ENCODE peak calls at places on chromosomes 6 and 20, in six cellular contexts. P is NB4, S is transverse colon, B is esophagus squamous epithelium, O is heart left ventricle, K is upper lobe of left lung. H is an unnamed sample.

GRCh38 chr6:54860739-54861138 is 14.2 kb downstream of the FAM83B start:
- DNase-seq in P (peak; percentile 15), S (no peak), B (no peak), O (no peak), K (no peak), H (no peak)

GRCh38 chr6:72865467-72865866 is 243.6 kb downstream of the KCNQ5 start:
- DNase-seq in P (no peak), S (no peak), B (no peak), O (no peak), K (no peak), H (no peak)

GRCh38 chr6:157865249-157865648 is 42.2 kb downstream of the SNX9 start:
- DNase-seq in P (no peak), S (no peak), B (no peak), O (no peak), K (peak; percentile 43), H (no peak)

GRCh38 chr6:48919555-48919954 is 543.5 kb downstream of the MMUT start:
- DNase-seq in P (no peak), S (no peak), B (no peak), O (no peak), K (no peak), H (no peak)

GRCh38 chr20:36745234-36745926 is 510 bp downstream of the NDRG3 start:
- DNase-seq in P (peak; percentile 60), S (peak; percentile 40), B (no peak), O (peak; percentile 37), K (no peak), H (no peak)

GRCh38 chr20:36439040-36439730 is 102.1 kb upstream of the MYL9 start:
- DNase-seq in P (peak; percentile 70), S (peak; percentile 69), B (no peak), O (peak; percentile 53), K (peak; percentile 94), H (peak; percentile 66)

GRCh38 chr6:27478141-27478705 is 5.3 kb upstream of the ZNF184 start:
- DNase-seq in P (peak; percentile 71), S (no peak), B (no peak), O (no peak), K (no peak), H (no peak)

GRCh38 chr6:152685819-152686218 is 11.9 kb upstream of the MYCT1 start:
- DNase-seq in P (no peak), S (no peak), B (no peak), O (no peak), K (peak; percentile 5), H (no peak)

GRCh38 chr20:52190437-52191131 is 995 bp downstream of the ZFP64 start:
- DNase-seq in P (peak; percentile 60), S (peak; percentile 68), B (no peak), O (peak; percentile 29), K (no peak), H (peak; percentile 29)

GRCh38 chr6:108707328-108707976 is 140.8 kb upstream of the ARMC2 start:
- DNase-seq in P (no peak), S (peak; percentile 24), B (no peak), O (no peak), K (no peak), H (no peak)

GRCh38 chr20:46559685-46560440 is 9.4 kb upstream of the OCSTAMP start:
- DNase-seq in P (no peak), S (no peak), B (no peak), O (no peak), K (no peak), H (no peak)

GRCh38 chr20:57061058-57061900 is 205.2 kb downstream of the BMP7 start:
- DNase-seq in P (peak; percentile 50), S (no peak), B (no peak), O (no peak), K (no peak), H (no peak)

GRCh38 chr6:35436071-35436865 is 15.9 kb upstream of the FANCE start:
- DNase-seq in P (no peak), S (no peak), B (no peak), O (no peak), K (peak; percentile 58), H (no peak)

DNA sequence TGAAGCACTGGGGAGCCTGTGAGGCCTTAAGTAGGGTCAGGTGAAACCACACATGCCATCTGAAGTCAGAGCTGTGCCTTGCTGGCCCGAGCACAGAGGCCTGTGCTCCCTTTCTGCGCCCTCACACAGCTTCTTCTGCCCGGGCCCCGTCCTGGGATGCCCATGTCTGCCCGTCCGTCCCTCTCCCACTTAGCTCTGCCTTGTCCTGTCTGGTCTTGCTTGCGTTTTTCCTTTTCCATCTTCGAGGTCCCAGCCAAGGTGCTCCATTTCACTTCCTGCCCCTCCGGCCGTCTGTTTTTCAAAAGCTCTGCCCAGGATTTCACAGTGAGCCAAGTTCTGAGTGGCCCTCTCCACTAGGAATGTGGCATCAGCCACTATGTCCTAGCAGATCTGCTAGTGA is 45.6 kb downstream of the PYGB start:
- DNase-seq in P (no peak), S (no peak), B (no peak), O (no peak), K (no peak), H (no peak)
- TF ChIP-seq POLR2A in P (no peak), S (no peak), B (no peak), O (no peak), K (no peak), H (no peak)

DNA sequence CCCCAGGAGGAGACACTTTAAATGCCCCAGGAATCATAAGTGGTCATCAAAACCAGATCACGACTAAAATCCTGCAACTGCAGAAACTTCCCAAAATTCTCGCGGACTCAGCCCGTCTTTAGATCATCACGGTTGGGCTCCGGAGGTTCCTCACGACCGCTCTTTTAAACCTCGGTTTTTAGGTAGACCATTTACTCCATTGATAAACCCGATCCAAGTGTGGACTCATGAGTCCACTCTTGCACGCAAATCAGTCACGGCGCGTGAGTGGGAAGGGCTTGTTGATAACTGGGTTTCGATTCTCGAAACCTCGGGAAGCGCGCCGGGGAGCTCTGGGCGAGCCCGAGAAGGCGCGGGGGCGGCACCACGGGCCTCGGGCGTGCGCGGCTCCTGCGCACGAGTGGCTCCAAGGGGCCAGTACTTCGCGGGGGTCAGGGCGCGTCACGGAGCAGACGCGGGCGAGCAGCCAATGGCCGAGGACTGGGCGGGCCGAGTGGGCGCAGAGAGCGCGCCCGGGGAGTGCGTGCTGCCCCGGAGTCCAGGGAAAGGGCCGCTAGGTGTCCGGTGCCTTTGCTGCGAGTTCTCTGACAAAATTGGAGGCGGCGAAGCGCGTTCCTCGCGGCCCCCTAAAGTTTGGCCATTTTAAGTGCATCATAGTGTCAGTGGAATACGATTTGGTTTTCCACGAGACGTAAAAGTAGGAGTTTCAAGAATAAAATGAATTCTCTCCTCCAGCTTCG is 658 bp upstream of the TENT5A start:
- DNase-seq in P (peak; percentile 95), S (peak; percentile 93), B (peak; percentile 30), O (peak; percentile 96), K (peak; percentile 99), H (peak; percentile 95)
- TF ChIP-seq POLR2A in P (peak; percentile 88), S (peak; percentile 79), B (peak; percentile 36), O (peak; percentile 92), K (peak; percentile 29), H (peak; percentile 96)

GRCh38 chr20:25623736-25624499 is at the start of gene NANP:
- DNase-seq in P (peak; percentile 97), S (peak; percentile 95), B (peak; percentile 80), O (peak; percentile 95), K (peak; percentile 97), H (peak; percentile 96)
- TF ChIP-seq POLR2A in P (peak; percentile 90), S (peak; percentile 73), B (peak; percentile 27), O (peak; percentile 71), K (no peak), H (peak; percentile 80)

GRCh38 chr20:63049561-63050221 is 42.9 kb upstream of the BHLHE23 start:
- DNase-seq in P (no peak), S (no peak), B (no peak), O (no peak), K (no peak), H (peak; percentile 40)
- TF ChIP-seq POLR2A in P (no peak), S (no peak), B (no peak), O (no peak), K (no peak), H (no peak)

DNA sequence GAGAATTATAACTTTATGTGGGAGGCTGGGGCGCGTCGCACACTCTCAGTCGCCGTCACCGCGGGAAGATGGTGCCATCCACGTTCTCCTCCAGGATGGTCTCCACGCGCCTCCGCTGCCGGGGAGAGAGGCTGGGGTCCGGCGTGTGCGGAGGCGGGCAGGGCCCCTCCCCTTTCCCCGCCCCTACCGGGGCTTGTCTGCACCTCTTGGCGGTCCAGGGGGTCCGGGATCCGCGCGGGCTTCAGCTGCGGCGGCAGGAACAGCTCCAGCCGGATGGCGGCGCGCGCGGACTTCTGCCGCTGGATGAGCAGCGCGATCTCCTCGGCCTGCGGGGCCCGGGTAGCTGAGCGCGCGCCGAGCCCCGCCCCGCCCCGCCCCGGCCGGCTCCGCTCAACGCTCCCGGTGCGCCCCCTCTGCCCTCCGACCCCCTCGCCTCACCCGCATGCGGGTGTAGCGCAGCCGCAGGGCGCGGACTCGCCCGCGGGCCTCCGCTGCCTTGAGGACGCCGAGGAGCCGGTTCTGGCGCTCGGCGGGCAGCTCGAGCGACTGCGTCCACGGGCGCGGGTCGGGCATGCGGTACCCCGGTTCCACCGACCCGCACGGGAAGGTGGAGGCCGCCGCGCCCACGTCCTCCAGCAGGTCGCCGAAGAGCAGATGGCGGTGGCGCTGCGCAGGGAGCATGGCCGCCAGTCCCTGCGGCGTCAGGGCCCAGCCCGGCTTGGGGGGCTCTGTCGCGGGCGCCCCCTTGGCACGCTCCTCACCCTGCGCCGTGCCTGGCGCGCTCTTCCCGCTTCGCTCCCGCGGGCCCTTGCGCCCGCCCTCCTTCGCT is 604 bp downstream of the LKAAEAR1 start:
- DNase-seq in P (peak; percentile 89), S (peak; percentile 71), B (no peak), O (peak; percentile 79), K (peak; percentile 95), H (peak; percentile 84)
- TF ChIP-seq POLR2A in P (no peak), S (no peak), B (no peak), O (no peak), K (no peak), H (no peak)

DNA sequence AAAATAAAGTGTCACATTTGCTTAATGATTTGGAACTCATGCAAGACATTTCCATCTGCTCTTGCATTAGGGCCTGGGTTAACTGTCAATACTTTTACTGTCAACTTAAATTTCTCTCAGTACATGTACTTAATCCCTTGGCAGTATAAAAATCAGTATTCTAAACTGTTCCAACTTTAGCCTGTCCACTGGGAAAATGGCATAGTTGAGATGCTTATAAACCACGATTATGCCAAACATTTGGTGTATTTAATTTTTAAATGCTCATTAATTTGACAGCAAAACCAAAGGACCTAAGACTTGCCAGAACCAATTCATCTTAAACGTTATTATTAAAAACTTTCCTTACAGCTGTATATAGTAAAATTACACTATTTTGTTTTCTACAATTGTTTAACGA is 154.4 kb downstream of the ASCC3 start:
- DNase-seq in P (no peak), S (no peak), B (no peak), O (no peak), K (no peak), H (no peak)
- TF ChIP-seq POLR2A in P (no peak), S (no peak), B (no peak), O (no peak), K (no peak), H (no peak)

GRCh38 chr6:156793224-156793623 is 16.0 kb downstream of the ARID1B start:
- DNase-seq in P (no peak), S (no peak), B (no peak), O (no peak), K (no peak), H (no peak)

GRCh38 chr6:156789081-156789943 is 12.1 kb downstream of the ARID1B start:
- DNase-seq in P (no peak), S (no peak), B (no peak), O (no peak), K (no peak), H (no peak)

GRCh38 chr6:156794546-156794945 is 17.4 kb downstream of the ARID1B start:
- DNase-seq in P (no peak), S (no peak), B (no peak), O (no peak), K (no peak), H (no peak)

GRCh38 chr6:156790711-156791110 is 13.5 kb downstream of the ARID1B start:
- DNase-seq in P (no peak), S (no peak), B (no peak), O (no peak), K (no peak), H (no peak)

GRCh38 chr6:156791261-156791850 is 14.2 kb downstream of the ARID1B start:
- DNase-seq in P (peak; percentile 20), S (no peak), B (no peak), O (no peak), K (no peak), H (no peak)
- TF ChIP-seq POLR2A in P (no peak), S (no peak), B (no peak), O (no peak), K (no peak), H (no peak)